ENCODE peak calls at places on chromosomes 4 and X, in five cellular contexts. C is HEK293T, J is H1, E is GM12878, H is HepG2. B is an unnamed sample.

GRCh38 chr4:82848706-82849105 is 42.2 kb downstream of the SEC31A start:
- DNase-seq in C (no peak), J (no peak), E (no peak), H (no peak), B (no peak)

GRCh38 chrX:53279296-53280237 is 1.8 kb downstream of the IQSEC2 start:
- DNase-seq in C (no peak), J (no peak), E (no peak), H (no peak), B (no peak)

GRCh38 chrX:73922856-73923429 is 359.9 kb downstream of the CHIC1 start:
- DNase-seq in C (no peak), J (no peak), E (no peak), H (no peak), B (no peak)

GRCh38 chr4:5276475-5277045 is 225.3 kb downstream of the STK32B start:
- DNase-seq in C (no peak), J (no peak), E (no peak), H (no peak), B (no peak)

GRCh38 chrX:16155586-16155985 is 11.7 kb upstream of the MAGEB17 start:
- DNase-seq in C (no peak), J (no peak), E (no peak), H (no peak), B (no peak)

GRCh38 chr4:154616731-154617130 is 4.3 kb upstream of the FGG start:
- DNase-seq in C (no peak), J (no peak), E (peak; percentile 47), H (no peak), B (no peak)

GRCh38 chr4:17447675-17448298 is 64.1 kb downstream of the QDPR start:
- DNase-seq in C (peak; percentile 63), J (no peak), E (peak; percentile 37), H (peak; percentile 67), B (peak; percentile 59)

GRCh38 chr4:26065833-26066232 is 151.8 kb downstream of the SMIM20 start:
- DNase-seq in C (no peak), J (no peak), E (no peak), H (no peak), B (no peak)

GRCh38 chrX:37754518-37754917 is 25.3 kb upstream of the CYBB start:
- DNase-seq in C (no peak), J (no peak), E (no peak), H (no peak), B (no peak)

GRCh38 chrX:37755073-37755472 is 24.8 kb upstream of the CYBB start:
- DNase-seq in C (no peak), J (no peak), E (peak; percentile 67), H (no peak), B (no peak)

GRCh38 chrX:37757082-37757481 is 22.8 kb upstream of the CYBB start:
- DNase-seq in C (no peak), J (no peak), E (no peak), H (no peak), B (no peak)

GRCh38 chrX:37752941-37753340 is 26.9 kb upstream of the CYBB start:
- DNase-seq in C (no peak), J (no peak), E (no peak), H (no peak), B (no peak)

DNA sequence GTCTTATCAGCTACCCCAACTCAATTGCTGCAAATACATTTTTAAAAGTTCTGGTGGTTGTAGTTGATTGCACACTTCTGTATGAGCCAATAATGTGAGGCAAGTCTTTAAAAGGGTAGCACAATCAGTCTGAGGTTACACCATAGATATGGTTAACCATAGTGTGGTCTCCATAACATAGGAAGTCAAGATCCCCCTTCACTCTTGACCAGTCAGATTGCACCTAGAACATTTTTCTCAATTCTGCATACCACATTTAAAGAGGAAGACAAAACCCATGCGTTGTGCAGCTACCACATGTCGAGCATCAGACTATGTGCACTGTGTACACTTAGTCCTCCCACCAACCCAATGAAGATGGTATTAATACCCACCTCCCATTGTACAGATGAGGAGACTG is 26.5 kb upstream of the CYBB start:
- DNase-seq in C (no peak), J (no peak), E (no peak), H (no peak), B (no peak)
- TF ChIP-seq SUZ12 in C (no peak), J (no peak), E (no peak), H (no peak), B (no peak)

GRCh38 chrX:85084770-85085393 is 81.2 kb downstream of the APOOL start:
- DNase-seq in C (peak; percentile 53), J (no peak), E (peak; percentile 8), H (peak; percentile 11), B (no peak)
- TF ChIP-seq SUZ12 in C (no peak), J (no peak), E (no peak), H (no peak), B (no peak)

DNA sequence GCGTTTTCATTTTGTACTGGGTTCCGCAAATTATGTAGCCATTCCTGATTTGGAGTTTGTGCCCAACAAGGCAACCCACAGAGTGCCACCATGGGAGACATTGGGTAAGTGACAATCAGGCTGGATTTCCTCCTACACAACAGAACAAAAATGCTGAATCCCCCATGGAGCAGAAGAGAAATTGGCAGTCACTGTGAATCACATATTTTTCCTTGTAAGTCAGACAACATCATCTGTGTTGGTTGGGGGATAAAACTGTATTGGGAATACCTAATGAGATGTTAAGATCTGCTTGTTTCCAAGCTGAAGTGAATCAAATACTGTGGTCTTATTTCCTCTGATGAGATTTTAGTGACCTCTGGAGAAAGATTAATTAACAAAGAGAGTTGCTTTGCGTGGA is 80.9 kb downstream of the CNGA2 start:
- DNase-seq in C (no peak), J (no peak), E (no peak), H (no peak), B (no peak)
- TF ChIP-seq SUZ12 in C (no peak), J (no peak), E (no peak), H (no peak), B (no peak)

DNA sequence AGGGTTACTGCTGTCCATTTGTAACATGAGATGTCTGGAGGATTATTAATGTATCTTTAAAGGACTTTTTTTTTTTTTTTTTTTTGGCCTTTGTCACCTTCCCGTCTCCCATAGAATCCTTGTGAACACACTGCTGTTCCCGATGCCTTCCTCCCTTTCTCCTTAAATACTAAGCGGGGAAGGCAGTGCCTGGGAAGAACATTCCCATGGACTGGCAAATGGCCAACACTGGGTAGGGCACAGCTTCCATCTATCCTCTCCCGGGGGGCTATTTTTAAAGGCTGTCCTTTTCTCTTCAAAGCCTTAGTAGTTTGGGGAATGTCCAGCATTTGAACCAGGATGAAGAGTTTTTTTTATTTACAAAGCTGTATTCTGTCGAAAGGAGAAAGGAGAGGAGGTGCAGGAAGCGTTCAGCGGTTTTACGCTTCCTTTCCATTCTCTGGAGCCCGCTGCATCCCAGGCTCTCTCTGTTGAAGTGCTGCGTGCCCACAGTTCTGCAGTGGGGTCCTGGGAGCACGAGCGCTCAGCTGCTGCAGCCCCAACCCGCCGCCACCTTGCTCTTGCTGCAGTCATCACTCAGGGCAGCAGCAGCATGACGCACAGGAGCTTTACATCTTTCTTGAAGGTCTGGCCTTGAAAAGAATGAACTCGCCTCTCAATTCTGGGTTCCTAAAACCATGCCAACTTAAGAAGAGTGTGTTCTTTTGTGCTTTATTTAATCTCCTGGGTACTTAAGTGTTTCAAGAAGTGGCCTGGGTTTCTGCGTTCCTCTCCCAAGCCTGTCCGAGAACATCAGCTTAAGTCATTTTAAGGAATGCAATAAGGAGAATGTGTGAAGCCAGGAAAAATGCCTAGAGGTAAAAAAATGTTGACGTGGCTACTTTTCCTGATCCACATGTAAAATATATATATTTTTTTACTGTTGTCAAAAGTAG is 427.2 kb downstream of the MAPK10 start:
- DNase-seq in C (no peak), J (no peak), E (no peak), H (no peak), B (no peak)
- TF ChIP-seq SUZ12 in C (no peak), J (no peak), E (no peak), H (no peak), B (no peak)

GRCh38 chr4:57100979-57101629 is 9.1 kb downstream of the IGFBP7 start:
- DNase-seq in C (no peak), J (no peak), E (no peak), H (peak; percentile 88), B (no peak)

GRCh38 chr4:57104706-57105560 is 5.3 kb downstream of the IGFBP7 start:
- DNase-seq in C (no peak), J (no peak), E (no peak), H (no peak), B (no peak)

GRCh38 chr4:57099363-57099762 is 10.8 kb downstream of the IGFBP7 start:
- DNase-seq in C (no peak), J (no peak), E (no peak), H (peak; percentile 16), B (no peak)

GRCh38 chr4:57103051-57103450 is 7.1 kb downstream of the IGFBP7 start:
- DNase-seq in C (no peak), J (no peak), E (no peak), H (no peak), B (no peak)

DNA sequence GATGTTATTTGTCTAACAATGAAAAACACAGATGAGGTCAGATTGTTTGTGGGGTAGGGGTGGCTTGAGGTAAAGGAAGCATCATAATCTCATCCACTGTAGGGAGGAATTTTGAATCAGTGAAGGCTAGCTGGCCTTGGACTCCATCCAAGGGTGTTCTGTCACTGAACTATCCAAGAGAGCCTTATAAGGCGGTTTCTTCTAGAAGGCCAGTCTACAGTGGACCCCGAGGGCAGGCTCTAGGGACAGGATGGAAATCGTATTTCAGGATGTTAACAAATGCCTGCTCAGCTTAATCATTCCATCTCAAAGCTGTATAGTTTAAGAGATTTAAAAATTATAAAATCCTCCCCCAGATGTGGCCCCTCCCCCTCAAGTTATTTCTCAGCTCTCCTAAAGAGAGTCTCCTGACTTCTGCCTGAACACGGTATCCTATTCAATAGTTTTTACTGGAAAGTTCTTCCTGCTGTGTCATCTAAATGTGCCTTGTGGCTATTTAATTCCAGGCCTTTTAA is 8.1 kb downstream of the IGFBP7 start:
- DNase-seq in C (no peak), J (no peak), E (no peak), H (peak; percentile 52), B (no peak)
- TF ChIP-seq SUZ12 in C (no peak), J (no peak), E (no peak), H (no peak), B (no peak)

DNA sequence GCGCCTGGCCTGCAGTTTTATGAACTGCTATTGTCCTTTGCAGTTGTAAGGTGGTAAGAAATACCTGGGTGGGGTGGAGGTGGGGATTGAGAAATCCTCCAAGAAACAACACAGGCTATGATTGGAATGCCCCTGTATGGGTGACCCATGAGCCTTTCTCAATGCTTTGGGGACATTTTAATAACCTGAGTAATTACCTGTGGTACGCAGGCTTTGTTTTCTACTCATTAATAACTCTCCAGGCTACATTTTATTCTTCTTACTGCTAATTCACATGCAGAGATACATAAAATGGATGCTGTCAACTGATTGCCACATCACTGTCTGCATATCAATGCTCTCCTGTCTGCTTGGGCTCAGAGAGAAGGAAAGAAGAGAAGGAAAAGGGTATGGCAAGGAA is 41.8 kb downstream of the PHEX start:
- DNase-seq in C (no peak), J (peak; percentile 2), E (no peak), H (no peak), B (no peak)
- TF ChIP-seq SUZ12 in C (no peak), J (no peak), E (no peak), H (no peak), B (no peak)